ENCODE peak calls at places on chromosome 14, in six cellular contexts. O is Peyer's patch, R is BJ, S is GM13977, D is GM23248, F is upper lobe of left lung. C is an unnamed sample.

GRCh38 chr14:23182372-23183014 is 967 bp downstream of the SLC7A8 start:
- DNase-seq in O (peak), R (no peak), S (no peak), D (peak), F (peak), C (no peak)

GRCh38 chr14:100747021-100747586 is 20.4 kb downstream of the DLK1 start:
- DNase-seq in O (no peak), R (peak), S (no peak), D (peak), F (peak), C (no peak)

GRCh38 chr14:20692111-20692751 is 3.7 kb downstream of the ANG start:
- DNase-seq in O (no peak), R (no peak), S (no peak), D (peak), F (no peak), C (no peak)

GRCh38 chr14:101227611-101228594 is 324.4 kb upstream of the RTL1 start:
- DNase-seq in O (no peak), R (no peak), S (no peak), D (no peak), F (no peak), C (no peak)

GRCh38 chr14:40447032-40447431 is 1014.8 kb upstream of the FBXO33 start:
- DNase-seq in O (no peak), R (no peak), S (no peak), D (no peak), F (no peak), C (no peak)

GRCh38 chr14:90060312-90060964 is 1.4 kb upstream of the KCNK13 start:
- DNase-seq in O (peak), R (no peak), S (peak), D (peak), F (no peak), C (no peak)

GRCh38 chr14:30153662-30154061 is 226.0 kb upstream of the PRKD1 start:
- DNase-seq in O (no peak), R (no peak), S (no peak), D (no peak), F (no peak), C (no peak)

GRCh38 chr14:97021001-97021400 is 223.8 kb downstream of the VRK1 start:
- DNase-seq in O (no peak), R (no peak), S (no peak), D (no peak), F (no peak), C (no peak)

GRCh38 chr14:68589447-68590232 is 203.2 kb downstream of the ZFP36L1 start:
- DNase-seq in O (no peak), R (peak), S (no peak), D (peak), F (no peak), C (no peak)

GRCh38 chr14:61568572-61569011 is 126.7 kb upstream of the HIF1A start:
- DNase-seq in O (peak), R (no peak), S (peak), D (no peak), F (peak), C (peak)

GRCh38 chr14:57182760-57183503 is 85.8 kb downstream of the EXOC5 start:
- DNase-seq in O (no peak), R (no peak), S (peak), D (peak), F (no peak), C (no peak)

GRCh38 chr14:99545574-99545973 is 58.4 kb downstream of the CCDC85C start:
- DNase-seq in O (no peak), R (no peak), S (no peak), D (no peak), F (no peak), C (no peak)

GRCh38 chr14:77213657-77214016 is 32.0 kb downstream of the TMEM63C start:
- DNase-seq in O (no peak), R (no peak), S (no peak), D (no peak), F (no peak), C (no peak)

GRCh38 chr14:61406670-61407069 is 85.3 kb downstream of the PRKCH start:
- DNase-seq in O (no peak), R (no peak), S (no peak), D (no peak), F (no peak), C (no peak)

GRCh38 chr14:76389841-76390240 is 13.9 kb downstream of the ESRRB start:
- DNase-seq in O (peak), R (no peak), S (no peak), D (no peak), F (no peak), C (no peak)

GRCh38 chr14:69617796-69618195 is 6.4 kb downstream of the SUSD6 start:
- DNase-seq in O (no peak), R (no peak), S (no peak), D (no peak), F (no peak), C (no peak)

GRCh38 chr14:51365241-51365940 is 125.3 kb downstream of the TMX1 start:
- DNase-seq in O (no peak), R (no peak), S (no peak), D (peak), F (no peak), C (no peak)

GRCh38 chr14:100526632-100527031 is 60.6 kb downstream of the BEGAIN start:
- DNase-seq in O (peak), R (no peak), S (no peak), D (no peak), F (peak), C (no peak)

GRCh38 chr14:69354383-69355154 is 43.5 kb downstream of the ERH start:
- DNase-seq in O (peak), R (no peak), S (peak), D (no peak), F (no peak), C (peak)

GRCh38 chr14:72717220-72717619 is 176.7 kb downstream of the DPF3 start:
- DNase-seq in O (no peak), R (no peak), S (no peak), D (no peak), F (no peak), C (no peak)

GRCh38 chr14:54483073-54483745 is 5.6 kb downstream of the GMFB start:
- DNase-seq in O (no peak), R (no peak), S (no peak), D (no peak), F (no peak), C (no peak)

GRCh38 chr14:92565718-92566115 is 52.1 kb downstream of the RIN3 start:
- DNase-seq in O (no peak), R (no peak), S (no peak), D (no peak), F (no peak), C (no peak)

GRCh38 chr14:100383727-100384158 is 60.6 kb downstream of the SLC25A47 start:
- DNase-seq in O (peak), R (no peak), S (peak), D (peak), F (peak), C (peak)

GRCh38 chr14:95233702-95234241 is 76.4 kb upstream of the DICER1 start:
- DNase-seq in O (no peak), R (no peak), S (peak), D (no peak), F (peak), C (no peak)

GRCh38 chr14:105117710-105118385 is 50.7 kb downstream of the JAG2 start:
- DNase-seq in O (no peak), R (no peak), S (no peak), D (no peak), F (peak), C (no peak)

GRCh38 chr14:64709126-64709525 is 4.9 kb downstream of the PLEKHG3 start:
- DNase-seq in O (no peak), R (no peak), S (no peak), D (no peak), F (peak), C (no peak)

GRCh38 chr14:56686416-56686815 is 106.8 kb downstream of the TMEM260 start:
- DNase-seq in O (no peak), R (no peak), S (no peak), D (no peak), F (no peak), C (no peak)

GRCh38 chr14:58078068-58078467 is 73.9 kb downstream of the ARMH4 start:
- DNase-seq in O (no peak), R (peak), S (no peak), D (peak), F (no peak), C (no peak)

GRCh38 chr14:101717663-101718490 is 43.6 kb upstream of the PPP2R5C start:
- DNase-seq in O (no peak), R (no peak), S (no peak), D (no peak), F (no peak), C (no peak)

GRCh38 chr14:92792885-92793284 is 1.2 kb upstream of the GOLGA5 start:
- DNase-seq in O (no peak), R (no peak), S (no peak), D (peak), F (no peak), C (no peak)

GRCh38 chr14:81727243-81727642 is 193.6 kb upstream of the SEL1L start:
- DNase-seq in O (no peak), R (no peak), S (no peak), D (no peak), F (no peak), C (no peak)

GRCh38 chr14:49879683-49880204 is 13.1 kb upstream of the ARF6 start:
- DNase-seq in O (peak), R (no peak), S (peak), D (peak), F (peak), C (no peak)

GRCh38 chr14:39145266-39145966 is 24.7 kb downstream of the TRAPPC6B start:
- DNase-seq in O (no peak), R (no peak), S (no peak), D (no peak), F (no peak), C (no peak)

C was measured in activated CD4-positive, CD25-positive, alpha-beta regulatory T cell.